ENCODE peak calls at places on chromosomes 5 and 9, in six cellular contexts. Y is fibroblast of mammary gland, K is bronchial epithelial cell, L is transverse colon, W is A673, S is epithelial cell of proximal tubule. G is an unnamed sample.

GRCh38 chr9:20783057-20784038 is 99.3 kb downstream of the FOCAD start:
- DNase-seq in L (no peak), K (peak), Y (no peak), W (no peak), S (no peak), G (no peak)

GRCh38 chr9:106897681-106898080 is 34.7 kb downstream of the ZNF462 start:
- DNase-seq in Y (no peak), L (no peak), K (no peak), W (no peak), S (no peak), G (no peak)

GRCh38 chr9:33737811-33738606 is 57.4 kb upstream of the PRSS3 start:
- DNase-seq in Y (peak), L (peak), S (no peak), W (peak), K (peak), G (peak)

GRCh38 chr5:36870399-36871040 is 6.0 kb upstream of the NIPBL start:
- DNase-seq in S (no peak), L (no peak), Y (peak), K (peak), W (peak), G (no peak)

GRCh38 chr5:151684690-151685361 is 1.9 kb downstream of the SPARC start:
- DNase-seq in S (no peak), Y (peak), W (peak), L (peak), K (peak), G (peak)

GRCh38 chr5:154642499-154643245 is 112.5 kb upstream of the LARP1 start:
- DNase-seq in K (peak), S (no peak), Y (peak), W (peak), L (no peak), G (no peak)

GRCh38 chr5:108521841-108522506 is 140.1 kb upstream of the FBXL17 start:
- DNase-seq in Y (peak), S (no peak), K (peak), W (peak), L (no peak), G (peak)

GRCh38 chr5:145915970-145916638 is 20.3 kb upstream of the SH3RF2 start:
- DNase-seq in L (no peak), S (no peak), Y (no peak), K (no peak), W (no peak), G (no peak)

GRCh38 chr5:51518607-51519006 is 135.4 kb downstream of the ISL1 start:
- DNase-seq in S (no peak), W (no peak), K (no peak), Y (no peak), L (no peak), G (no peak)

GRCh38 chr9:21605489-21605931 is 123.4 kb upstream of the IFNE start:
- DNase-seq in K (no peak), S (no peak), W (no peak), L (no peak), Y (peak), G (peak)

GRCh38 chr9:115350548-115350947 is 232.6 kb upstream of the TNC start:
- DNase-seq in Y (no peak), L (no peak), K (no peak), S (no peak), W (no peak), G (no peak)

GRCh38 chr9:114641974-114642373 is 15.6 kb downstream of the TEX53 start:
- DNase-seq in S (no peak), Y (no peak), K (no peak), W (no peak), L (no peak), G (no peak)

GRCh38 chr5:81754621-81755020 is 3.7 kb upstream of the SSBP2 start:
- DNase-seq in L (no peak), Y (no peak), W (no peak), K (no peak), S (no peak), G (no peak)

GRCh38 chr9:132584616-132585560 is 2.5 kb downstream of the BARHL1 start:
- DNase-seq in Y (peak), W (no peak), K (peak), L (no peak), S (no peak), G (no peak)

GRCh38 chr9:16867571-16868311 is 2.7 kb downstream of the BNC2 start:
- DNase-seq in S (no peak), Y (peak), W (no peak), K (peak), L (no peak), G (no peak)

GRCh38 chr9:93126825-93127368 is 7.2 kb downstream of the NINJ1 start:
- DNase-seq in L (peak), S (no peak), W (no peak), Y (no peak), K (peak), G (peak)

GRCh38 chr9:35791321-35791921 is at the start of gene NPR2:
- DNase-seq in L (no peak), K (no peak), S (no peak), Y (no peak), W (no peak), G (no peak)

GRCh38 chr9:76302947-76303550 is 91.2 kb downstream of the RFK start:
- DNase-seq in K (peak), L (no peak), W (peak), S (no peak), Y (peak), G (peak)

GRCh38 chr5:73215891-73216610 is 43.1 kb downstream of the TMEM174 start:
- DNase-seq in L (peak), Y (peak), S (no peak), W (peak), K (peak), G (no peak)

GRCh38 chr9:130446111-130446861 is 1.5 kb downstream of the ASS1 start:
- DNase-seq in K (peak), S (no peak), W (peak), L (peak), Y (peak), G (no peak)

GRCh38 chr9:81052846-81053245 is 636.5 kb downstream of the TLE1 start:
- DNase-seq in Y (peak), W (no peak), L (no peak), S (no peak), K (peak), G (no peak)

GRCh38 chr5:142540774-142541466 is 145.0 kb downstream of the FGF1 start:
- DNase-seq in L (peak), S (no peak), W (peak), K (no peak), Y (peak), G (no peak)

GRCh38 chr5:179909224-179909623 is 1.5 kb upstream of the TBC1D9B start:
- DNase-seq in Y (no peak), S (no peak), K (no peak), L (no peak), W (no peak), G (no peak)

GRCh38 chr5:141135030-141135717 is at the start of gene PCDHB5:
- DNase-seq in Y (peak), L (no peak), W (peak), K (peak), S (no peak), G (no peak)

GRCh38 chr5:6822556-6823343 is 109.5 kb downstream of the TENT4A start:
- DNase-seq in L (no peak), K (no peak), Y (no peak), W (no peak), S (no peak), G (no peak)

GRCh38 chr9:76893395-76893932 is 12.4 kb downstream of the PRUNE2 start:
- DNase-seq in Y (peak), S (no peak), L (no peak), K (no peak), W (no peak), G (peak)

GRCh38 chr9:131478421-131478868 is 24.3 kb upstream of the POMT1 start:
- DNase-seq in S (no peak), L (peak), Y (peak), W (peak), K (no peak), G (no peak)

GRCh38 chr5:103102234-103102633 is 17.7 kb downstream of the GIN1 start:
- DNase-seq in Y (no peak), K (no peak), W (no peak), L (no peak), S (no peak), G (no peak)

GRCh38 chr9:134936021-134936761 is 18.5 kb upstream of the FCN1 start:
- DNase-seq in S (no peak), L (no peak), W (no peak), Y (no peak), K (no peak), G (no peak)

GRCh38 chr5:59583810-59584562 is 309.5 kb downstream of the PDE4D start:
- DNase-seq in W (no peak), K (no peak), S (no peak), Y (no peak), L (peak), G (no peak)

GRCh38 chr9:94084314-94084713 is at the start of gene PTPDC1:
- DNase-seq in K (peak), W (peak), L (no peak), S (no peak), Y (peak), G (no peak)

GRCh38 chr5:112548246-112548982 is 129.3 kb upstream of the EPB41L4A start:
- DNase-seq in W (no peak), L (no peak), Y (peak), K (peak), S (peak), G (peak)

GRCh38 chr5:133155326-133155969 is 103.6 kb downstream of the HSPA4 start:
- DNase-seq in S (no peak), L (no peak), K (no peak), Y (no peak), W (no peak), G (no peak)

GRCh38 chr5:175750476-175751080 is 92.7 kb downstream of the HRH2 start:
- DNase-seq in Y (no peak), W (peak), S (no peak), L (no peak), K (no peak), G (no peak)

GRCh38 chr9:128100581-128100980 is 26.9 kb downstream of the PTGES2 start:
- DNase-seq in W (no peak), S (no peak), Y (no peak), L (no peak), K (no peak), G (no peak)

GRCh38 chr5:72134226-72134625 is 27.0 kb downstream of the MAP1B start:
- DNase-seq in Y (no peak), L (no peak), W (peak), K (peak), S (no peak), G (no peak)

GRCh38 chr9:133939386-133939785 is 52.7 kb downstream of the VAV2 start:
- DNase-seq in K (no peak), W (no peak), L (no peak), Y (no peak), S (no peak), G (no peak)

GRCh38 chr9:37559125-37559524 is 17.1 kb downstream of the FBXO10 start:
- DNase-seq in Y (no peak), W (no peak), S (no peak), L (no peak), K (no peak), G (no peak)

GRCh38 chr5:158039911-158040347 is 181.0 kb upstream of the CLINT1 start:
- DNase-seq in L (no peak), S (no peak), W (no peak), Y (no peak), K (no peak), G (no peak)

DNA sequence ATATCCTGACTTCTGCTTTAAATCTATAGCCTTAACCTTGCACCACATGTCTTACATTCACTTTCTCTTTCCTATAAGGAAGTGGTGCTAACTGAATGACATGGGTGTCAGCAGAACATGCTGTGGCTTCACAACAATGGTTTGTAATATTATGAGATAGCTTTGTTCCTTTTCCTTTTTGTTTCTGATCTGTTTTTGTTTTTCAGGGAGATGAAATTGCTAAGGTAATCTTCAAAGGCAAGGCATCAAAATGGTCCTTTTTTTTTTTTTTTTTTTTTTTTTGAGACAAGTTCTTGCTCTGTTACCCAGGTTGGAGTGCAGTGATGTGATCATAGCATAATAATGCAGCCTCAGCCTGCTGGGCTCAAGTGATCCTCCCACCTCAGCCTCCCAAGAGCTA is 53.6 kb upstream of the RANBP6 start:
- DNase-seq in W (no peak), S (no peak), K (no peak), Y (no peak), L (no peak), G (no peak)
- H3K4me3 ChIP-seq in W (no peak), S (no peak), K (no peak), Y (no peak), L (no peak), G (no peak)

DNA sequence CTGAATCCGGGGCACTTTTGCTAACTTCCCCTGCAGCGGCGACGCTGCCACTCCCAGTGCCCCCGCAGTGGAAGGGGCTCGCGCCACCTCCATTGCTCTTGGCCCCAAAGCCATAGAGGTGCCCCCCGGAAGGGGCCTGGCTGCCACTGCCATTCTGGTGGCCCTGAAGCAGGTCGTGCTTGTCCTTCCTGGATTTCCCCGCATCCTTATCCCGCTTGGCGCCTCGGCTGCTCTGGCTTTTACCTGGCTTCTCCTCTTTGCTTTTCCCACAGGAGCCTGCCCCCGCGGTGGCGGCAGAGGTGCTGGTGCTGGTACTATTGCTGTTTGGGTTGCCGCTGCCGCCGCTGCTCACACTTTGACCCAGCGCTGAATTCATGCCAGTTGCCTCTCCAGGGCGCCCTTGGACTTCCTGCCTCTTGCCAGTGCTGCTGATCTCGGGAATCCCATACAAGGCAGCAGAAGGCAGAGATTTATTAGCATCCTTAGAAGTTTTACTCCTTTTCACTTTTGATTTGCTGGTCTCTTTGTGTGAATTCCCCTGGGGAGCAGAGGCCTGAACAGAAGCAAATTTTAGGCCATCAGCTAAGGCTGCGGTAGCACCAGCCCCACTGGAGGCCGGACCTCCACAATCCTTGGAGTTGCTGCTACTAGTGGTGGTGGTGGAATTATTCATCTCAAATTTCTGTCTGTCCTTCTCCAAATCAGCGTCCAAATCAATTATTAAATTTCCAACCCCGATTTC is 2.1 kb downstream of the ZNF608 start:
- DNase-seq in Y (peak), K (peak), L (peak), S (no peak), W (no peak), G (no peak)
- H3K4me3 ChIP-seq in Y (peak), K (peak), L (peak), S (peak), W (no peak), G (peak)

DNA sequence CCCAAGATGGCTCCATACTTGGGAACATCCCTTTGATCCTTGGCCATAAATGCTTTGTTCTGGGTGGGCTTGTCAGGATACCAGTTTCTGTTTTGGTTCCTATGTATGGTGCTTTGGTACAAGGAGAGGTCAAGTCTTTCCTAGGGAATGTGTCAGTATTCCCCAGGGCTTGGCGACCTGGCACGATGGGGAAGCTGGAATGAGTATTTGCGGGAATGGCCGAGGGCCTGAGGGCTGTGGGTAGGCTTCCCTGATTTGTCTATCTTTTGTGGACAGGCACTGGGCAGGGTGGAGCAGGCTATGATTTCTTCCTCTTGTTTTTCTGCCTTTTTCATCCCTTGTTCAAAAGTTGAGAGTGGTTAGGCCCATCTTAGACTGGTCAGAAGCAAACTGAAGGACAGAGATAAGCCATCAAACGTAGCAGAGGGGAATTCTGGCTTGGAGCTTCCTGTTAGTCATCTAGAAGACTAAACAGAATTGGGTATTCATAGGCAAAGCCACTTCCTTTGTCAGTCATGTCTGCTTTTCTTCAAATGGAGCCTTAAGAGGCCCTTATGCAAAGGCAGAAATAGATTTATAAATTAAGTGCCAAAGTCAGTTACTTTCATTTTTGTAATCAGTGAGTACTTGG is 13.7 kb downstream of the DOCK2 start:
- DNase-seq in K (peak), S (no peak), L (no peak), Y (peak), W (no peak), G (no peak)
- H3K4me3 ChIP-seq in K (no peak), S (no peak), L (no peak), Y (no peak), W (no peak), G (no peak)

DNA sequence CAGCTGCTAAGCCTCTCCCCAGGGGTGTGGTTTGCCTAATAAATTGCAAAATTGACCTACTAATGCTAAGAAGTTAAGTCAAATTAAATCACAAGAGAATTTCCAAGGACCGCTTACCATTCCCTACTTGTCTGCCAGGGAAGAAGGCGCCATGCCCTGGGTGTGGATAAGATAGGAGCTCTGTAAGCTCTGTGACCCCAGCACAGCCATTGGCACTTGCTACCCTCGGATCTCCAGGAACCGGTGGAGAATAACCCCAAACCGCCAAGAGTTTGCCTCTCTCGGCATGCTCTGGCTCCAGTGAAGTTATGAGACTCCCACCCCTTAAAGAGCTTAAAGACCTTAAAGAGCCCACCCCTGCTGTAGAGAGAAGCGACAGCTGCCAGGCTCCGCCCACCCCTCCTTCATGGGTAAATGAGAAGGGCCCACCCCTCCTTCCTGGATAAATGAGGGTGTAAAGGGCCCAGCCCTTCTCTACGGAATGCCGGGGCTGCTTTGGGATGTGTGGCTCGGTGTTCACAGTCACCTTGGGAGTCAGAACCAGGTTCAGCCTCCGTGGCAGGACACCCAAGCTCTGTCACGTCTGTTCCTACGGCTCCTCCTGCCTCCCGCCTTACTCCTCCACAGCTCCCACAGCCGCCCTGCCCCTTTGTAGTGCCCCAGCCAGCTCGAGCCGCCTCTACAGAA is 59.1 kb downstream of the NEURL1B start:
- DNase-seq in L (no peak), S (no peak), Y (no peak), W (no peak), K (no peak), G (no peak)
- H3K4me3 ChIP-seq in L (no peak), S (no peak), Y (no peak), W (no peak), K (no peak), G (peak)

GRCh38 chr9:23590601-23591000 is 235.4 kb downstream of the ELAVL2 start:
- DNase-seq in W (no peak), S (no peak), Y (no peak), K (peak), L (no peak), G (no peak)
- H3K4me3 ChIP-seq in W (no peak), S (no peak), Y (no peak), K (no peak), L (no peak), G (no peak)

DNA sequence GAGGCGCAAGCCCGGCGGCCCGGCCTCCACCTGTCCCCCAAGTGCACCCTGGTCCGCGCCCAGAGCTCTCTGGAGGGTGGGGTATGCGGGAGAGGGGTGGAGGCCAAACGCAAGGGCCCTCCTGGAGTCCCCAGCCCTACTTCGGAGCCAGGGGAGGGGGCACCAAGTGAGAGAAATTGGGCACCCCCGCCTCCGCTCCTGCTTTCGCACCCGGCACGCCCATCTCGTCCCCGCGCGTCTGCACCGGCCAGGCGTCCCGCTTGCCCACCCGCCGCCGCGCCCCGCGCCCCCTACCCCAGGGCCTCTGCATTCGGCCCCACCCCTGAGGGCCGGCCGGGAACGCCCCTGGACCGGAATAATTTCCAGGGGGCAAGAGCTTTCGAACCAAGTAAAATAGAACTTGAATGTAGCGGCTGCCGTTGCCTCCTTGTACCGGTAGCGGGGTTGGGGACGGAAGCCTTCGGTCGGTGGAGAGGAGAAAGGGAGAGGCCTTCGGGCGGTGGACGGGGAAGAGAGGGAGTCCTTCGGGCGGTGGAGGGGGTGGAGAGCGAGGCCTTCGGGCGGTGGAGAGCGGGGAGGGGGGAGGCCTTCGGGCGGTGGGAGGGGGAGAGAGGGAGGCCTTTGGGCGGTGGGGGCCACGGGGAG is 694 bp upstream of the PHPT1 start:
- DNase-seq in W (peak), Y (peak), K (peak), L (peak), S (no peak), G (no peak)
- H3K4me3 ChIP-seq in W (peak), Y (peak), K (peak), L (peak), S (peak), G (peak)

GRCh38 chr5:66828551-66829421 is 232.6 kb downstream of the MAST4 start:
- DNase-seq in S (no peak), L (peak), W (peak), K (peak), Y (peak), G (peak)
- H3K4me3 ChIP-seq in S (peak), L (peak), W (peak), K (peak), Y (peak), G (peak)

GRCh38 chr5:148653271-148653839 is 972 bp downstream of the HTR4 start:
- DNase-seq in L (no peak), W (no peak), Y (no peak), S (no peak), K (no peak), G (no peak)
- H3K4me3 ChIP-seq in L (peak), W (no peak), Y (no peak), S (no peak), K (no peak), G (no peak)

G was measured in retinal pigment epithelial cell.